ENCODE peak calls at places on chromosomes 5 and 9, in seven cellular contexts. M is retinal pigment epithelial cell, S is progenitor cell of endocrine pancreas, T is RWPE1, G is ovary, D is HL-60, V is GM13976. Z is an unnamed sample.

GRCh38 chr9:76817489-76817888 is 53.3 kb downstream of the PCA3 start:
- DNase-seq in M (no peak), T (peak; percentile 46), S (no peak), G (no peak), D (no peak), V (no peak), Z (no peak)

GRCh38 chr5:57066921-57067914 is 106.6 kb upstream of the GPBP1 start:
- DNase-seq in D (no peak), M (no peak), V (no peak), T (no peak), G (no peak), S (no peak), Z (no peak)

GRCh38 chr5:135337064-135337463 is 62.0 kb downstream of the MACROH2A1 start:
- DNase-seq in D (no peak), G (no peak), S (no peak), V (no peak), M (no peak), T (no peak), Z (no peak)

GRCh38 chr9:122286764-122287163 is 22.1 kb downstream of the MRRF start:
- DNase-seq in M (no peak), S (no peak), T (no peak), D (no peak), G (no peak), V (no peak), Z (no peak)

GRCh38 chr9:89814340-89815040 is 209.7 kb downstream of the GADD45G start:
- DNase-seq in G (no peak), M (no peak), V (no peak), S (no peak), D (no peak), T (no peak), Z (no peak)

GRCh38 chr5:90548069-90548593 is 10.5 kb upstream of the ADGRV1 start:
- DNase-seq in V (no peak), S (no peak), M (no peak), T (no peak), D (no peak), G (no peak), Z (no peak)

GRCh38 chr5:107672212-107673105 is 1.7 kb upstream of the EFNA5 start:
- DNase-seq in V (peak; percentile 74), M (peak; percentile 99), T (peak; percentile 98), G (peak; percentile 67), D (no peak), S (peak; percentile 63), Z (no peak)

GRCh38 chr5:1280177-1281037 is 14.5 kb downstream of the TERT start:
- DNase-seq in G (no peak), S (no peak), T (no peak), V (no peak), M (no peak), D (no peak), Z (no peak)

GRCh38 chr9:107870927-107871720 is 381.6 kb upstream of the KLF4 start:
- DNase-seq in S (no peak), G (no peak), D (no peak), V (no peak), M (no peak), T (no peak), Z (no peak)

GRCh38 chr9:97763884-97764283 is 66.7 kb upstream of the XPA start:
- DNase-seq in G (no peak), M (no peak), V (no peak), S (no peak), T (no peak), D (no peak), Z (no peak)
- TF ChIP-seq CTCF in G (no peak), M (no peak), V (no peak), S (no peak), T (no peak), D (no peak), Z (no peak)

DNA sequence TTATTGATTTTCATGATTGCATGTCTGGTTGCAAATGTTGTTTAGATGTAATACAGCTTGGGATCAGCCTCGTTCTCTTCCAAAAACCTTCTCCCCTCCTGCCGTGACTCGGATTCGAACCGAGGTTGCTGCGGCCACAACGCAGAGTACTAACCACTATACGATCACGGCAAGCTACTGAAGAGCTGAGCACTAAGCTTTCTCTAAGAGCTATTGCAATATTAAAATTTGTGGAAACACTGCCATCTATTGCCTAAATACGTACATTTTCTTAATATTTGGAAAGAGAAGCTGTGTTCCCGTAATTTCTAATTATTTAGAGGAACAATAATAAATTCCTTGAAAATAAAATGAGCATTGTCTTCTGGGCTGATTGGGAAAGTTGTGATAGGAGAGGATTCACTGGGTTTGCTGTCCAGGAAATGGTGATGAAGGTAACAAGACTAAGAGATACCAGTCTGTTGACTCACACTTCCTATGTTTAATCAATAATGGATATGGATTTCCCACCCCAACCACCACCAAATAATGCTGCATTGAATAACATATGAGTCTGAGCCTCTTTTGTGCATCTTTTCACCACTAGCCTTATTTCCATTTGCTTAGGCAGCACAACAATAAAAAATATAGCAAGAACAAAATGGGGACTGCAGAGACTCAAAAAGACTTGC is 120.0 kb upstream of the NFIB start:
- DNase-seq in S (no peak), M (no peak), V (no peak), T (peak; percentile 20), D (no peak), G (peak; percentile 49), Z (no peak)
- TF ChIP-seq CTCF in S (no peak), M (peak; percentile 26), V (no peak), T (peak; percentile 27), D (no peak), G (peak; percentile 15), Z (no peak)

GRCh38 chr5:138353550-138353893 is 1.0 kb downstream of the KDM3B start:
- DNase-seq in G (no peak), T (peak; percentile 31), S (no peak), M (no peak), V (no peak), D (no peak), Z (no peak)

GRCh38 chr5:138352722-138353549 is 451 bp downstream of the KDM3B start:
- DNase-seq in T (peak; percentile 58), M (no peak), V (peak; percentile 82), S (peak; percentile 45), D (peak; percentile 62), G (peak; percentile 63), Z (peak; percentile 66)

GRCh38 chr5:138354387-138354786 is 1.9 kb downstream of the KDM3B start:
- DNase-seq in V (no peak), G (no peak), D (no peak), T (no peak), S (no peak), M (no peak), Z (no peak)

GRCh38 chr5:138352071-138352721 is at the start of gene KDM3B:
- DNase-seq in G (peak; percentile 86), S (peak; percentile 94), T (peak; percentile 95), M (no peak), D (peak; percentile 78), V (peak; percentile 96), Z (peak; percentile 84)

DNA sequence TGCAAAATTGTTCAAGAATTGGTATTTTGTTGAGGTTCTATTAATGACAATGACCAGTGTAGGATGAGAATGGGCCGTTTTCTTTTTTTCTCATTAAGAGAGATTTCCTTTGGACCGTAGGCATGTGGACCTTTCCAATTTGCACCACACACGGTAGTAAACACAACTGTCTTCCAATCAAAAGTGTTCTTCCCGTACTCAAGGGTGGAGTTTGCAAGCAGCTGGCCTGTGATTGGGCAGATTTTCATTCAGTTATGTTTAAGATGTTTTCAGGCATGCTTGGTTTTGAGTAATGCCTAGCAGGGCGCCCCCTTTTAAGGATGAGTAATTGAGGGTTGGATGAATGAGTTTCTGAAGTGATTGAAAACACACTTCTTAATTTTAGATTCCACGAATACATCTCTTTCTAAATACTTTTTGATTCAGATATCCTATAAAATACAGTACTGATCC is 2.5 kb downstream of the KDM3B start:
- DNase-seq in D (peak; percentile 23), V (peak; percentile 75), G (no peak), T (peak; percentile 93), S (no peak), M (peak; percentile 66), Z (peak; percentile 24)
- TF ChIP-seq CTCF in D (no peak), V (peak; percentile 4), G (no peak), T (no peak), S (no peak), M (peak; percentile 31), Z (no peak)

DNA sequence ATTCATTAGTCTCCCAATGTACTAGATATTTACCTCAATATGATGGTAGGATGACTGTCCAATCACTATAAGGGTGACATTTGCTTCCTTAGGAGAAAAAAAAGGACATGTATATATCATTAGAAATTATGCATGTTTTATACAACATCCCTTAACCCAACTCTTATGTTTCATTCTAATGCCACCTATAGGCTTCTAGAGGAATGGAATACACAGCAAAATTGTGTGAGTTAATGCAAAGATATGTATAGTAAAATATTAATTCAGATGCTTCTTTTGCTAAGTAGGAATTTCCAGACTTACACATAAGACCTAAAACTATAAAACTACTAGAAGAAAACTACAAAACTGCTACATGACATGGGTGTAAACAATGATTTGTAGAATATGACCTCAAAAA is 3.5 kb downstream of the PRXL2C start:
- DNase-seq in V (peak; percentile 49), G (no peak), T (peak; percentile 64), D (no peak), S (no peak), M (no peak), Z (no peak)
- TF ChIP-seq CTCF in V (peak; percentile 41), G (no peak), T (peak; percentile 89), D (peak; percentile 21), S (peak; percentile 57), M (peak; percentile 58), Z (peak; percentile 60)

GRCh38 chr5:16034640-16035039 is 145.0 kb downstream of the MARCHF11 start:
- DNase-seq in M (no peak), G (no peak), T (no peak), V (no peak), S (no peak), D (no peak), Z (no peak)
- TF ChIP-seq CTCF in M (no peak), G (no peak), T (no peak), V (no peak), S (no peak), D (no peak), Z (no peak)

GRCh38 chr5:3729631-3730030 is 134.0 kb downstream of the IRX1 start:
- DNase-seq in G (no peak), M (no peak), S (no peak), T (no peak), V (no peak), D (no peak), Z (no peak)

GRCh38 chr5:3736466-3736865 is 140.8 kb downstream of the IRX1 start:
- DNase-seq in S (no peak), V (no peak), G (no peak), T (no peak), D (no peak), M (no peak), Z (no peak)

GRCh38 chr5:3736926-3737325 is 141.3 kb downstream of the IRX1 start:
- DNase-seq in G (no peak), M (no peak), V (no peak), S (no peak), T (no peak), D (no peak), Z (no peak)

GRCh38 chr5:3738909-3739308 is 143.3 kb downstream of the IRX1 start:
- DNase-seq in G (no peak), V (no peak), S (no peak), M (no peak), D (no peak), T (no peak), Z (no peak)

GRCh38 chr5:3734621-3735020 is 139.0 kb downstream of the IRX1 start:
- DNase-seq in S (no peak), M (no peak), T (no peak), V (peak; percentile 1), D (no peak), G (no peak), Z (no peak)
- TF ChIP-seq CTCF in S (no peak), M (no peak), T (no peak), V (no peak), D (no peak), G (no peak), Z (no peak)

Z was measured in CD4-positive, alpha-beta T cell.